ENCODE peak calls at places on chromosome 22, in seven cellular contexts. One of them, this sample, is unnamed.

GRCh38 chr22:26632422-26633155 is 10.8 kb downstream of the CRYBA4 start:
- DNase-seq in renal cortical epithelial cell: no peak
- DNase-seq in activated naive CD4-positive, alpha-beta T cell treated with anti-CD3 and anti-CD28 coated beads, Interleukin-2, amount 50 U/mL, for 16 hours: no peak
- DNase-seq in amniotic stem cell: no peak
- DNase-seq in BJ: no peak
- DNase-seq in HTR-8/SVneo: no peak
- DNase-seq in naive thymus-derived CD8-positive, alpha-beta T cell: no peak
- DNase-seq in this sample: no peak

GRCh38 chr22:20015971-20016733 is 471 bp downstream of the ARVCF start:
- DNase-seq in amniotic stem cell: no peak
- DNase-seq in activated naive CD4-positive, alpha-beta T cell treated with anti-CD3 and anti-CD28 coated beads, Interleukin-2, amount 50 U/mL, for 16 hours: peak; percentile 31
- DNase-seq in HTR-8/SVneo: no peak
- DNase-seq in BJ: no peak
- DNase-seq in renal cortical epithelial cell: no peak
- DNase-seq in naive thymus-derived CD8-positive, alpha-beta T cell: no peak
- DNase-seq in this sample: no peak

GRCh38 chr22:23781533-23781932 is 5.2 kb upstream of the SMARCB1 start:
- DNase-seq in BJ: no peak
- DNase-seq in naive thymus-derived CD8-positive, alpha-beta T cell: no peak
- DNase-seq in amniotic stem cell: no peak
- DNase-seq in activated naive CD4-positive, alpha-beta T cell treated with anti-CD3 and anti-CD28 coated beads, Interleukin-2, amount 50 U/mL, for 16 hours: no peak
- DNase-seq in HTR-8/SVneo: peak; percentile 65
- DNase-seq in renal cortical epithelial cell: no peak
- DNase-seq in this sample: no peak

GRCh38 chr22:48899523-48900326 is 927.9 kb downstream of the BRD1 start:
- DNase-seq in HTR-8/SVneo: no peak
- DNase-seq in naive thymus-derived CD8-positive, alpha-beta T cell: no peak
- DNase-seq in BJ: no peak
- DNase-seq in renal cortical epithelial cell: no peak
- DNase-seq in amniotic stem cell: no peak
- DNase-seq in activated naive CD4-positive, alpha-beta T cell treated with anti-CD3 and anti-CD28 coated beads, Interleukin-2, amount 50 U/mL, for 16 hours: peak; percentile 9
- DNase-seq in this sample: no peak

GRCh38 chr22:32080904-32081303 is 37.8 kb downstream of the SLC5A1 start:
- DNase-seq in amniotic stem cell: no peak
- DNase-seq in BJ: no peak
- DNase-seq in naive thymus-derived CD8-positive, alpha-beta T cell: peak; percentile 5
- DNase-seq in HTR-8/SVneo: peak; percentile 22
- DNase-seq in renal cortical epithelial cell: peak; percentile 51
- DNase-seq in activated naive CD4-positive, alpha-beta T cell treated with anti-CD3 and anti-CD28 coated beads, Interleukin-2, amount 50 U/mL, for 16 hours: peak; percentile 12
- DNase-seq in this sample: peak; percentile 25

GRCh38 chr22:17120711-17121234 is 387 bp downstream of the TMEM121B start:
- DNase-seq in activated naive CD4-positive, alpha-beta T cell treated with anti-CD3 and anti-CD28 coated beads, Interleukin-2, amount 50 U/mL, for 16 hours: peak; percentile 42
- DNase-seq in renal cortical epithelial cell: no peak
- DNase-seq in HTR-8/SVneo: no peak
- DNase-seq in amniotic stem cell: no peak
- DNase-seq in BJ: no peak
- DNase-seq in naive thymus-derived CD8-positive, alpha-beta T cell: no peak
- DNase-seq in this sample: no peak

GRCh38 chr22:37080838-37081237 is 28.7 kb downstream of the TMPRSS6 start:
- DNase-seq in naive thymus-derived CD8-positive, alpha-beta T cell: no peak
- DNase-seq in amniotic stem cell: no peak
- DNase-seq in renal cortical epithelial cell: no peak
- DNase-seq in activated naive CD4-positive, alpha-beta T cell treated with anti-CD3 and anti-CD28 coated beads, Interleukin-2, amount 50 U/mL, for 16 hours: no peak
- DNase-seq in BJ: no peak
- DNase-seq in HTR-8/SVneo: no peak
- DNase-seq in this sample: no peak

GRCh38 chr22:37442537-37442936 is 15.3 kb upstream of the ELFN2 start:
- DNase-seq in activated naive CD4-positive, alpha-beta T cell treated with anti-CD3 and anti-CD28 coated beads, Interleukin-2, amount 50 U/mL, for 16 hours: no peak
- DNase-seq in amniotic stem cell: no peak
- DNase-seq in naive thymus-derived CD8-positive, alpha-beta T cell: no peak
- DNase-seq in BJ: no peak
- DNase-seq in HTR-8/SVneo: peak; percentile 27
- DNase-seq in renal cortical epithelial cell: peak; percentile 71
- DNase-seq in this sample: no peak

GRCh38 chr22:20206709-20207215 is 55.9 kb upstream of the CCDC188 start:
- DNase-seq in renal cortical epithelial cell: no peak
- DNase-seq in BJ: no peak
- DNase-seq in naive thymus-derived CD8-positive, alpha-beta T cell: no peak
- DNase-seq in HTR-8/SVneo: no peak
- DNase-seq in activated naive CD4-positive, alpha-beta T cell treated with anti-CD3 and anti-CD28 coated beads, Interleukin-2, amount 50 U/mL, for 16 hours: no peak
- DNase-seq in amniotic stem cell: no peak
- DNase-seq in this sample: no peak

GRCh38 chr22:41361716-41362310 is 19.9 kb upstream of the TEF start:
- DNase-seq in naive thymus-derived CD8-positive, alpha-beta T cell: no peak
- DNase-seq in activated naive CD4-positive, alpha-beta T cell treated with anti-CD3 and anti-CD28 coated beads, Interleukin-2, amount 50 U/mL, for 16 hours: no peak
- DNase-seq in renal cortical epithelial cell: no peak
- DNase-seq in BJ: no peak
- DNase-seq in HTR-8/SVneo: no peak
- DNase-seq in amniotic stem cell: no peak
- DNase-seq in this sample: no peak